ENCODE peak calls at places on chromosomes 4 and X, in four cellular contexts. One of them, this sample, is unnamed. For H3K4me1, the result is how much of the 10 kb centered on the place peaks cover.

GRCh38 chr4:150126880-150127236 is 48.6 kb downstream of the DCLK2 start:
- DNase-seq in endodermal cell: no peak
- DNase-seq in ovary: no peak
- DNase-seq in HepG2: no peak
- DNase-seq in this sample: no peak

GRCh38 chrX:141220342-141221008 is 21.8 kb downstream of the SPANXC start:
- DNase-seq in endodermal cell: no peak
- DNase-seq in ovary: no peak
- DNase-seq in HepG2: no peak
- DNase-seq in this sample: no peak

GRCh38 chr4:88690355-88690754 is 7.3 kb downstream of the NAP1L5 start:
- DNase-seq in endodermal cell: no peak
- DNase-seq in ovary: no peak
- DNase-seq in HepG2: no peak
- DNase-seq in this sample: no peak

GRCh38 chr4:22595684-22596083 is 79.8 kb upstream of the ADGRA3 start:
- DNase-seq in endodermal cell: no peak
- DNase-seq in ovary: no peak
- DNase-seq in HepG2: no peak
- DNase-seq in this sample: no peak

GRCh38 chr4:187618701-187619278 is 376.8 kb upstream of the ZFP42 start:
- DNase-seq in endodermal cell: no peak
- DNase-seq in ovary: no peak
- DNase-seq in HepG2: no peak
- DNase-seq in this sample: no peak

GRCh38 chr4:174714393-174715211 is 114.4 kb downstream of the GLRA3 start:
- DNase-seq in endodermal cell: peak
- DNase-seq in ovary: no peak
- DNase-seq in HepG2: peak
- DNase-seq in this sample: peak

GRCh38 chr4:28490669-28491068 is 1630.0 kb downstream of the STIM2 start:
- DNase-seq in endodermal cell: no peak
- DNase-seq in ovary: no peak
- DNase-seq in HepG2: no peak
- DNase-seq in this sample: no peak

GRCh38 chr4:128825226-128825625 is 15.7 kb downstream of the JADE1 start:
- DNase-seq in endodermal cell: peak
- DNase-seq in ovary: no peak
- DNase-seq in HepG2: no peak
- DNase-seq in this sample: no peak

GRCh38 chr4:121226362-121226761 is 62.2 kb upstream of the TNIP3 start:
- DNase-seq in endodermal cell: no peak
- DNase-seq in ovary: no peak
- DNase-seq in HepG2: no peak
- DNase-seq in this sample: no peak

GRCh38 chr4:41385486-41385885 is 128.8 kb downstream of the UCHL1 start:
- DNase-seq in endodermal cell: no peak
- DNase-seq in ovary: no peak
- DNase-seq in HepG2: no peak
- DNase-seq in this sample: no peak

GRCh38 chr4:185112104-185112503 is 31.0 kb upstream of the SLC25A4 start:
- DNase-seq in endodermal cell: no peak
- DNase-seq in ovary: no peak
- DNase-seq in HepG2: peak
- DNase-seq in this sample: peak

GRCh38 chr4:55989716-55990115 is 41.0 kb downstream of the CEP135 start:
- DNase-seq in endodermal cell: no peak
- DNase-seq in ovary: no peak
- DNase-seq in HepG2: no peak
- DNase-seq in this sample: no peak

GRCh38 chr4:5539584-5539983 is 168.8 kb downstream of the EVC2 start:
- DNase-seq in endodermal cell: no peak
- DNase-seq in ovary: no peak
- DNase-seq in HepG2: peak
- DNase-seq in this sample: no peak

GRCh38 chr4:38759790-38760122 is 23.0 kb downstream of the TLR10 start:
- DNase-seq in endodermal cell: no peak
- DNase-seq in ovary: no peak
- DNase-seq in HepG2: no peak
- DNase-seq in this sample: no peak

GRCh38 chr4:38759077-38759789 is 23.6 kb downstream of the TLR10 start:
- DNase-seq in endodermal cell: peak
- DNase-seq in ovary: peak
- DNase-seq in HepG2: peak
- DNase-seq in this sample: peak

GRCh38 chr4:38760915-38761314 is 21.9 kb downstream of the TLR10 start:
- DNase-seq in endodermal cell: no peak
- DNase-seq in ovary: no peak
- DNase-seq in HepG2: no peak
- DNase-seq in this sample: no peak

GRCh38 chr4:38762560-38762959 is 20.2 kb downstream of the TLR10 start:
- DNase-seq in endodermal cell: peak
- DNase-seq in ovary: no peak
- DNase-seq in HepG2: no peak
- DNase-seq in this sample: no peak

DNA sequence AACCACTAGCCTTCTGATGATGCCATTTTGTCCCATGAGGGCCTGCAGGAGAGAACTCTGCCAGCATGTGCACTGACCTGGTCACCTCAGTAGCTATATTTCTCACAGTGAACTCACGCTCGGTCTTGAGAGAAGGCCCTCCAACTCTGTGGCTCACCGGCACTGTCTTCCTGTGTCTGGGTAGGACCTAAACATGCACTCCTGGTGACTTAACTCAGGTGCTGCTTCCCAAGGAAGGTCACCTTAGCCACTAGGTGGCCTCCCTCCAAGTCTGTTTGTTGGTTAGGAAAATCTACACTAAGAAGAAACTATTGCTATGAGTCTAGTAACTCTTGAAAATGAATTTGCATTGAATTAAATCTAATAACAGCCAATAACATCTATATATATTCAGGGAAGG is 24.8 kb downstream of the TLR10 start:
- DNase-seq in endodermal cell: peak
- DNase-seq in ovary: no peak
- DNase-seq in HepG2: no peak
- DNase-seq in this sample: peak
- TF ChIP-seq CTCF in endodermal cell: peak
- TF ChIP-seq CTCF in ovary: no peak
- TF ChIP-seq CTCF in HepG2: peak
- TF ChIP-seq CTCF in this sample: peak

GRCh38 chrX:120819126-120819525 is 56.5 kb downstream of the CT47B1 start:
- DNase-seq in endodermal cell: no peak
- DNase-seq in ovary: no peak
- DNase-seq in HepG2: no peak
- DNase-seq in this sample: no peak
- H3K4me1 ChIP-seq in endodermal cell: under half
- H3K4me1 ChIP-seq in ovary: under half
- H3K4me1 ChIP-seq in HepG2: under half
- H3K4me1 ChIP-seq in this sample: under half

DNA sequence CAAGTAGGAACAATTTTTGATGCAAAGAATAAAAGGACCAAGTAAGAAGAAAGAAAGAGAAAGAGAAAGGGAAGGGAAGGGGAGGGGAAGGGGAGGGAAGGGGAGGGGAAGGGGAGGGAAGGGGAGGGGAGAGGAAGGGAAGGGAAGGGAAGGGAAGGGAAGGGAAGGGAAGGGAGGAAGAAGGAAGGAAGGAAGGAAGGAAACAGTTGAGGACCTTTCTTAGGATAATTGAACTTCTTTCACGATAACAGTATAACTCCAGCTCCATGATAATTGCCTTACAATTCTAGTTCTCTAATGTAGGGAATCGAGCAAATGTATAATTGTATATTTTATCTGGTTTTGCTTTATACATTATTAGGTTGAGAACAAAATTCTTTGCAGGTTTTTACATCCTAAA is 556.2 kb upstream of the PCDH10 start:
- DNase-seq in endodermal cell: no peak
- DNase-seq in ovary: no peak
- DNase-seq in HepG2: no peak
- DNase-seq in this sample: no peak
- TF ChIP-seq CTCF in endodermal cell: no peak
- TF ChIP-seq CTCF in ovary: no peak
- TF ChIP-seq CTCF in HepG2: no peak
- TF ChIP-seq CTCF in this sample: no peak

GRCh38 chr4:77787969-77788368 is 31.2 kb downstream of the CNOT6L start:
- DNase-seq in endodermal cell: no peak
- DNase-seq in ovary: no peak
- DNase-seq in HepG2: no peak
- DNase-seq in this sample: no peak
- H3K4me1 ChIP-seq in endodermal cell: under half
- H3K4me1 ChIP-seq in ovary: under half
- H3K4me1 ChIP-seq in HepG2: under half
- H3K4me1 ChIP-seq in this sample: half or more

GRCh38 chr4:125317526-125317880 is 2.7 kb downstream of the FAT4 start:
- DNase-seq in endodermal cell: peak
- DNase-seq in ovary: peak
- DNase-seq in HepG2: no peak
- DNase-seq in this sample: no peak

GRCh38 chr4:125316391-125316780 is 1.6 kb downstream of the FAT4 start:
- DNase-seq in endodermal cell: peak
- DNase-seq in ovary: peak
- DNase-seq in HepG2: no peak
- DNase-seq in this sample: peak

GRCh38 chr4:125314676-125315570 is at the start of gene FAT4:
- DNase-seq in endodermal cell: peak
- DNase-seq in ovary: peak
- DNase-seq in HepG2: peak
- DNase-seq in this sample: peak

GRCh38 chr4:125315571-125316390 is 1.0 kb downstream of the FAT4 start:
- DNase-seq in endodermal cell: peak
- DNase-seq in ovary: peak
- DNase-seq in HepG2: peak
- DNase-seq in this sample: peak

GRCh38 chr4:125316781-125317525 is 2.2 kb downstream of the FAT4 start:
- DNase-seq in endodermal cell: peak
- DNase-seq in ovary: peak
- DNase-seq in HepG2: no peak
- DNase-seq in this sample: peak
- TF ChIP-seq CTCF in endodermal cell: no peak
- TF ChIP-seq CTCF in ovary: no peak
- TF ChIP-seq CTCF in HepG2: no peak
- TF ChIP-seq CTCF in this sample: no peak

GRCh38 chr4:146245246-146245645 is 30.9 kb downstream of the REELD1 start:
- DNase-seq in endodermal cell: no peak
- DNase-seq in ovary: no peak
- DNase-seq in HepG2: no peak
- DNase-seq in this sample: peak

GRCh38 chr4:146246381-146246780 is 32.0 kb downstream of the REELD1 start:
- DNase-seq in endodermal cell: no peak
- DNase-seq in ovary: no peak
- DNase-seq in HepG2: no peak
- DNase-seq in this sample: no peak

GRCh38 chr4:146244496-146244895 is 30.2 kb downstream of the REELD1 start:
- DNase-seq in endodermal cell: no peak
- DNase-seq in ovary: no peak
- DNase-seq in HepG2: no peak
- DNase-seq in this sample: no peak

GRCh38 chr4:146247356-146247755 is 33.0 kb downstream of the REELD1 start:
- DNase-seq in endodermal cell: no peak
- DNase-seq in ovary: no peak
- DNase-seq in HepG2: no peak
- DNase-seq in this sample: no peak

GRCh38 chr4:146245899-146246298 is 31.6 kb downstream of the REELD1 start:
- DNase-seq in endodermal cell: no peak
- DNase-seq in ovary: no peak
- DNase-seq in HepG2: no peak
- DNase-seq in this sample: no peak
- H3K4me1 ChIP-seq in endodermal cell: under half
- H3K4me1 ChIP-seq in ovary: under half
- H3K4me1 ChIP-seq in HepG2: under half
- H3K4me1 ChIP-seq in this sample: under half

GRCh38 chr4:61201562-61202099 is 1.5 kb downstream of the ADGRL3 start:
- DNase-seq in endodermal cell: peak
- DNase-seq in ovary: no peak
- DNase-seq in HepG2: no peak
- DNase-seq in this sample: no peak

GRCh38 chr4:61200991-61201526 is 933 bp downstream of the ADGRL3 start:
- DNase-seq in endodermal cell: peak
- DNase-seq in ovary: no peak
- DNase-seq in HepG2: no peak
- DNase-seq in this sample: no peak

GRCh38 chr4:61202638-61203495 is 2.7 kb downstream of the ADGRL3 start:
- DNase-seq in endodermal cell: peak
- DNase-seq in ovary: no peak
- DNase-seq in HepG2: no peak
- DNase-seq in this sample: no peak

GRCh38 chr4:61200195-61200990 is at the start of gene ADGRL3:
- DNase-seq in endodermal cell: peak
- DNase-seq in ovary: peak
- DNase-seq in HepG2: no peak
- DNase-seq in this sample: no peak

DNA sequence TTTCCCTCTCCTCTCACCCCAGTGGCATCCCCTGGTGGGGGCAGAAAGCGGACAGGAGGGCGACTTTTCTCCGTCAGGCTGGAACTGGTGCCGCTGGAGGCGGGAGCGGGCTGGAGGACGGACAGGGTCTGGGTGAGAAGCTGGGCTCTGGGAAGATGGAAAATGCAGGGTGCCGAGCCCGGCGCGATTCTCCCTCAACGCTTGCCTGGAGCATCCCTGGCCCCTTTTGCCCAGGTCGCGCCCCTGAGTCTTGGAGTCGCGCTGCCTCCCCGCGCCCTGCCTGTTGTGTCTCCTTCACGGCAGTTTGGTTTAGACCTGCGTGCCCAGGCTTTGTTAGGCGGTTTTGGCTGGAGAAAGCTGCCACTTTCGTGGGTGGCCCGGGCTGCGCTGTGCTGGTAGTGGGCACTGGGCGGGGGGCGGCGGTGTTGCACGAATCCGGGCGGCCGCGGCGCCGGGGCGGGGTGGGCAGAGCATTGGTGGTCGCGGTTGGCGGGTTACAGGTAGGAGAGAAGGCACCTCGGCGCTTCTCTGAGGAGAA is 2.0 kb downstream of the ADGRL3 start:
- DNase-seq in endodermal cell: no peak
- DNase-seq in ovary: no peak
- DNase-seq in HepG2: no peak
- DNase-seq in this sample: no peak
- TF ChIP-seq CTCF in endodermal cell: no peak
- TF ChIP-seq CTCF in ovary: no peak
- TF ChIP-seq CTCF in HepG2: no peak
- TF ChIP-seq CTCF in this sample: no peak

GRCh38 chr4:86935833-86936721 is 1.3 kb downstream of the AFF1 start:
- DNase-seq in endodermal cell: peak
- DNase-seq in ovary: peak
- DNase-seq in HepG2: peak
- DNase-seq in this sample: peak

GRCh38 chr4:86939737-86940141 is 4.9 kb downstream of the AFF1 start:
- DNase-seq in endodermal cell: no peak
- DNase-seq in ovary: no peak
- DNase-seq in HepG2: no peak
- DNase-seq in this sample: no peak

GRCh38 chr4:86940920-86941460 is 6.2 kb downstream of the AFF1 start:
- DNase-seq in endodermal cell: peak
- DNase-seq in ovary: no peak
- DNase-seq in HepG2: no peak
- DNase-seq in this sample: no peak

GRCh38 chr4:86940176-86940575 is 5.4 kb downstream of the AFF1 start:
- DNase-seq in endodermal cell: no peak
- DNase-seq in ovary: no peak
- DNase-seq in HepG2: no peak
- DNase-seq in this sample: no peak

GRCh38 chr4:86939123-86939522 is 4.3 kb downstream of the AFF1 start:
- DNase-seq in endodermal cell: no peak
- DNase-seq in ovary: no peak
- DNase-seq in HepG2: no peak
- DNase-seq in this sample: no peak
- H3K4me1 ChIP-seq in endodermal cell: under half
- H3K4me1 ChIP-seq in ovary: under half
- H3K4me1 ChIP-seq in HepG2: half or more
- H3K4me1 ChIP-seq in this sample: half or more

This sample was measured in stomach.